ENCODE peak calls at places on chromosomes 13 and 19, in six cellular contexts. R, F, E, M, O and K are unnamed samples.

GRCh38 chr13:110442946-110443632 is 118.4 kb downstream of the RAB20 start:
- DNase-seq in R (no peak), F (peak; percentile 7), E (no peak), M (peak; percentile 57), O (peak; percentile 17), K (no peak)

GRCh38 chr13:109454167-109454917 is 332.0 kb downstream of the IRS2 start:
- DNase-seq in R (no peak), F (no peak), E (no peak), M (no peak), O (no peak), K (no peak)

GRCh38 chr19:41624515-41624914 is 2.4 kb downstream of the CEACAM4 start:
- DNase-seq in R (no peak), F (no peak), E (no peak), M (no peak), O (no peak), K (no peak)

GRCh38 chr13:46535002-46535401 is 18.0 kb upstream of the LRCH1 start:
- DNase-seq in R (no peak), F (no peak), E (no peak), M (no peak), O (no peak), K (no peak)

GRCh38 chr19:45975296-45975695 is 1.6 kb upstream of the NOVA2 start:
- DNase-seq in R (no peak), F (no peak), E (no peak), M (no peak), O (no peak), K (no peak)

GRCh38 chr19:45768644-45769053 is 403 bp downstream of the SIX5 start:
- DNase-seq in R (peak; percentile 63), F (peak; percentile 43), E (peak; percentile 77), M (peak; percentile 72), O (no peak), K (peak; percentile 43)

GRCh38 chr19:39599116-39599515 is 3.2 kb upstream of the LGALS13 start:
- DNase-seq in R (no peak), F (peak; percentile 35), E (peak; percentile 59), M (peak; percentile 58), O (no peak), K (no peak)

GRCh38 chr19:49534632-49535385 is 7.0 kb downstream of the RCN3 start:
- DNase-seq in R (no peak), F (no peak), E (no peak), M (no peak), O (no peak), K (no peak)

GRCh38 chr19:35451278-35452096 is 3.4 kb downstream of the FFAR2 start:
- DNase-seq in R (no peak), F (no peak), E (no peak), M (no peak), O (no peak), K (no peak)

GRCh38 chr13:95955719-95956118 is 97.5 kb downstream of the UGGT2 start:
- DNase-seq in R (no peak), F (no peak), E (no peak), M (no peak), O (no peak), K (no peak)

GRCh38 chr13:47859129-47859528 is 141.9 kb downstream of the SUCLA2 start:
- DNase-seq in R (no peak), F (no peak), E (no peak), M (no peak), O (no peak), K (no peak)

GRCh38 chr19:54607782-54608150 is 14.3 kb downstream of the LILRA1 start:
- DNase-seq in R (no peak), F (no peak), E (no peak), M (no peak), O (peak; percentile 25), K (no peak)

GRCh38 chr19:18401580-18402112 is 4.2 kb upstream of the LRRC25 start:
- DNase-seq in R (peak; percentile 63), F (no peak), E (no peak), M (peak; percentile 75), O (no peak), K (no peak)
- TF ChIP-seq CTCF in R (peak; percentile 39), F (peak; percentile 54), E (no peak), M (peak; percentile 25), O (no peak), K (no peak)

DNA sequence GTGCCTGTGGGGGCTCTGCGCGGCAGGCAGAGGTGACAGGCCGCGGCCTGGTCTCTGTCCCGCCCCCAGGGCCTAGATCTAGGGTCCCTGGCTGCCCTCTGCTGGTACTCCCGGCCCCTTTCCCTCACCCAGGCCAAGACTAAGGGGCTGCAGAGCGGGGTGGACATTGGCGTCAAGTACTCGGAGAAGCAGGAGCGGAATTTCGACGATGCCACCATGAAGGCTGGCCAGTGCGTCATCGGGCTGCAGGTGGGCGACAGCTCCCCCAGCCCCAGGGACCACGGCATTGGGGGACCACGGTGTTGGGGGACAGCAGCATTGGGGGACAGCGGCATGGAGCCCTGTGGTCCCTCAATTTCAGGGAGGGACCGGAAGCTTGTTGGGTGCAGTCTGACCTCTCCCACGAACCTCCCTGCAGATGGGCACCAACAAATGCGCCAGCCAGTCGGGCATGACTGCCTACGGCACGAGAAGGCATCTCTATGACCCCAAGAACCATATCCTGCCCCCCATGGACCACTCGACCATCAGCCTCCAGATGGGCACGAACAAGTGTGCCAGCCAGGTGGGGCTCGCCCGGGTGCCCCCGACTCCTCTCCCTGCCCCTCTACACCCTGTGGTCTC is 3.8 kb upstream of the ABCA7 start:
- DNase-seq in R (no peak), F (no peak), E (no peak), M (no peak), O (no peak), K (no peak)
- TF ChIP-seq CTCF in R (no peak), F (no peak), E (no peak), M (no peak), O (no peak), K (no peak)

GRCh38 chr13:23870356-23871146 is 18.6 kb downstream of the MIPEP start:
- DNase-seq in R (no peak), F (no peak), E (no peak), M (no peak), O (no peak), K (no peak)

GRCh38 chr13:23867027-23867491 is 22.1 kb downstream of the MIPEP start:
- DNase-seq in R (no peak), F (no peak), E (no peak), M (peak; percentile 6), O (no peak), K (no peak)

GRCh38 chr13:23876265-23876664 is 12.9 kb downstream of the MIPEP start:
- DNase-seq in R (no peak), F (no peak), E (no peak), M (peak; percentile 16), O (no peak), K (no peak)

GRCh38 chr13:23868521-23868920 is 20.7 kb downstream of the MIPEP start:
- DNase-seq in R (no peak), F (no peak), E (no peak), M (peak; percentile 75), O (no peak), K (no peak)

DNA sequence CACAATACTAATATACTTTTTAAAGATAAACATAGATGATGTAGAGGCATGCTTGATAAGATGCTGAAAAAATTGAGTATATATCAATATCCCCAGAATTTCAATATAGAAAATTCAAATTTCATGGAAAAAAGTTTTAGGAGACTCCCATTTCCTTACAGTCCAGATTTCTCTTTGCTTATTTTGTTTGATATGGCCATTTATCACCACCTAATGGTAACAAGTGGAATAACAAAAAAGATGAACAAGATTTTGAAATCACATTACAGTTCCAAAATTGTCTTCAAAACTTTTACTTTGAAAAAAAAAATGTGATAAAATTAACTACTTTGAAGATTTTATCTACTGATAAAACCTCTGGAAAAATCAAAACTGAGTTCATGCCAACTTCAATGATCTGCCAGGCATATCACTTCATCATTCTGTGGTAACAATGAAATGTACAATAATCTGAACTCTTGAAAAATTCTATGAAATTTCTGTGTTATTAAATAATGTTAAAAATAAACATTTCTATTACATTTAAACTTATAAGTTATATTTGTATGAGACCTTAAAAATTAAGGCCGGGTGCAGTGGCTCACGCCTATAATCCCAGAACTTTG is 17.5 kb downstream of the MIPEP start:
- DNase-seq in R (no peak), F (no peak), E (no peak), M (peak; percentile 56), O (no peak), K (no peak)
- TF ChIP-seq CTCF in R (peak; percentile 73), F (peak; percentile 80), E (peak; percentile 84), M (peak; percentile 43), O (no peak), K (peak; percentile 81)

DNA sequence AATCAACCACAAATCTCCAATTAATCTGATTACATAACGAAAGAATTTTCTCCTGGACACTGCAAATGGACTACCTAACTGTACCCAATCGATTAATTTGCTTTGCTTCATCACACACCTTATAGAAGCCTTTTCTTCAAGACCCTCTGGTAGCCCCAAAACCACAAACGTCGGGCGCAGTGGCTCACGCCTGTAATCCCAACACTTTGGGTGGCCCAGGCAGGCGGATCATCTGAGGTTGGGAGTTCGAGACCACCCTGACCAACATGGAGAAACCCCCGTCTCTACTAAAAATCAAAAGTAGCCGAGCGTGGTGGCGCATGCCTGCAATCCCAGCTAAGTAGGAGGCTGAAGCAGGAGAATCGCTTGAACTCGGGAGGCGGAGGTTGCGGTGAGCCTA is 42.9 kb upstream of the ZNF429 start:
- DNase-seq in R (no peak), F (no peak), E (no peak), M (no peak), O (peak; percentile 62), K (no peak)
- TF ChIP-seq CTCF in R (no peak), F (no peak), E (no peak), M (no peak), O (no peak), K (no peak)

GRCh38 chr19:38132781-38133180 is 91.2 kb downstream of the DPF1 start:
- DNase-seq in R (no peak), F (no peak), E (no peak), M (no peak), O (no peak), K (no peak)

GRCh38 chr19:38139122-38139521 is 84.9 kb downstream of the DPF1 start:
- DNase-seq in R (no peak), F (no peak), E (no peak), M (no peak), O (no peak), K (no peak)

GRCh38 chr19:38130399-38130798 is 93.6 kb downstream of the DPF1 start:
- DNase-seq in R (no peak), F (no peak), E (no peak), M (no peak), O (no peak), K (no peak)

GRCh38 chr19:38135150-38135998 is 88.6 kb downstream of the DPF1 start:
- DNase-seq in R (no peak), F (no peak), E (no peak), M (peak; percentile 18), O (no peak), K (no peak)

DNA sequence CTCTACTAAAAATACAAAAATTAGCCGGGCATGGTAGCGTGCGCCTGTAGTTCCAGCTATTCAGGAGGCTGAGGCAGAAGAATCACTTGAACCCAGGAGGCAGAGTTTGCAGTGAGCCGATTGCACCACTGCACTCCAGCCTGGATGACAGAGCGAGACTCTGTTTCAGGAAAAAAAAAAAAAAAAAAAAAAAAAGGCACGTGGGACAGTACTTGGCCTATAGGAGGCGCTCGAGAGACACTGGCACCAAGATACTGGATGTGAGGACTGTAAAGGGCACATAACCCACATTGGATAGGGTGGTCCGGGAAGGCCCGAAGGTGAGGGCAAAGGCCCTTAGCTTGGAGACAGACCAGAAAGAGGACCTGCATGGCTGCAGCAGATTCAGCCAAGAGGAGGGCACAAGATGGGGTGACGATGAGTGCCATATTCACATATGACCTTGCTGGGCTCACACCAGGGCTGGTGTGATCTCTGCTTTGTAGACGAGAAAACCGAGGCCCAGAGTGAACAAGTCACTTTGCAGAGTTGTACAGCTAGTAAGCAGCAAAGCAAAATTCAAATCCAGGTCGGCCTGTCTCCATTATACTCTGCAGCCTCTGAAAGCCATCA is 89.4 kb downstream of the DPF1 start:
- DNase-seq in R (no peak), F (peak; percentile 57), E (no peak), M (peak; percentile 69), O (no peak), K (no peak)
- TF ChIP-seq CTCF in R (peak; percentile 50), F (peak; percentile 69), E (peak; percentile 53), M (peak; percentile 63), O (no peak), K (peak; percentile 19)